ENCODE peak calls at places on chromosomes 5 and 9, in seven cellular contexts. One of them, this sample, is unnamed.

GRCh38 chr5:175889910-175890684 is 18.7 kb downstream of the CPLX2 start:
- DNase-seq in WERI-Rb-1: no peak
- DNase-seq in HFF-Myc: no peak
- DNase-seq in cardiac muscle cell: peak
- DNase-seq in colonic mucosa: no peak
- DNase-seq in CD8-positive, alpha-beta T cell: no peak
- DNase-seq in AG10803: no peak
- DNase-seq in this sample: no peak

GRCh38 chr5:14946813-14947640 is 75.4 kb upstream of the ANKH start:
- DNase-seq in cardiac muscle cell: peak
- DNase-seq in HFF-Myc: no peak
- DNase-seq in CD8-positive, alpha-beta T cell: no peak
- DNase-seq in WERI-Rb-1: no peak
- DNase-seq in colonic mucosa: peak
- DNase-seq in AG10803: peak
- DNase-seq in this sample: peak

GRCh38 chr9:107489687-107490605 is at the start of gene KLF4:
- DNase-seq in CD8-positive, alpha-beta T cell: no peak
- DNase-seq in WERI-Rb-1: peak
- DNase-seq in HFF-Myc: peak
- DNase-seq in colonic mucosa: peak
- DNase-seq in cardiac muscle cell: peak
- DNase-seq in AG10803: peak
- DNase-seq in this sample: peak

GRCh38 chr9:16266648-16267276 is 603.7 kb downstream of the BNC2 start:
- DNase-seq in CD8-positive, alpha-beta T cell: no peak
- DNase-seq in HFF-Myc: no peak
- DNase-seq in WERI-Rb-1: no peak
- DNase-seq in AG10803: no peak
- DNase-seq in colonic mucosa: peak
- DNase-seq in cardiac muscle cell: no peak
- DNase-seq in this sample: no peak

GRCh38 chr9:4774209-4774608 is 18.5 kb upstream of the RCL1 start:
- DNase-seq in WERI-Rb-1: no peak
- DNase-seq in HFF-Myc: no peak
- DNase-seq in AG10803: peak
- DNase-seq in CD8-positive, alpha-beta T cell: no peak
- DNase-seq in colonic mucosa: no peak
- DNase-seq in cardiac muscle cell: no peak
- DNase-seq in this sample: no peak

GRCh38 chr9:1173211-1173610 is 123.1 kb downstream of the DMRT2 start:
- DNase-seq in HFF-Myc: peak
- DNase-seq in AG10803: peak
- DNase-seq in CD8-positive, alpha-beta T cell: no peak
- DNase-seq in WERI-Rb-1: no peak
- DNase-seq in colonic mucosa: peak
- DNase-seq in cardiac muscle cell: no peak
- DNase-seq in this sample: no peak

GRCh38 chr5:150066901-150067396 is 19.4 kb downstream of the CSF1R start:
- DNase-seq in HFF-Myc: no peak
- DNase-seq in cardiac muscle cell: no peak
- DNase-seq in WERI-Rb-1: no peak
- DNase-seq in colonic mucosa: no peak
- DNase-seq in CD8-positive, alpha-beta T cell: no peak
- DNase-seq in AG10803: peak
- DNase-seq in this sample: no peak

GRCh38 chr9:125700791-125701190 is 6.2 kb downstream of the MAPKAP1 start:
- DNase-seq in HFF-Myc: no peak
- DNase-seq in colonic mucosa: no peak
- DNase-seq in cardiac muscle cell: no peak
- DNase-seq in CD8-positive, alpha-beta T cell: no peak
- DNase-seq in WERI-Rb-1: no peak
- DNase-seq in AG10803: peak
- DNase-seq in this sample: no peak

GRCh38 chr9:2704504-2704903 is 12.8 kb upstream of the KCNV2 start:
- DNase-seq in CD8-positive, alpha-beta T cell: no peak
- DNase-seq in colonic mucosa: no peak
- DNase-seq in HFF-Myc: no peak
- DNase-seq in WERI-Rb-1: no peak
- DNase-seq in cardiac muscle cell: no peak
- DNase-seq in AG10803: peak
- DNase-seq in this sample: no peak

GRCh38 chr5:51377151-51378060 is 5.8 kb upstream of the ISL1 start:
- DNase-seq in colonic mucosa: no peak
- DNase-seq in cardiac muscle cell: peak
- DNase-seq in WERI-Rb-1: no peak
- DNase-seq in AG10803: no peak
- DNase-seq in HFF-Myc: no peak
- DNase-seq in CD8-positive, alpha-beta T cell: no peak
- DNase-seq in this sample: no peak
- H3K4me3 ChIP-seq in colonic mucosa: no peak
- H3K4me3 ChIP-seq in cardiac muscle cell: peak
- H3K4me3 ChIP-seq in WERI-Rb-1: no peak
- H3K4me3 ChIP-seq in AG10803: no peak
- H3K4me3 ChIP-seq in HFF-Myc: no peak
- H3K4me3 ChIP-seq in CD8-positive, alpha-beta T cell: no peak
- H3K4me3 ChIP-seq in this sample: no peak

GRCh38 chr5:113397046-113397445 is 37.7 kb downstream of the TSSK1B start:
- DNase-seq in HFF-Myc: no peak
- DNase-seq in AG10803: no peak
- DNase-seq in cardiac muscle cell: no peak
- DNase-seq in colonic mucosa: no peak
- DNase-seq in CD8-positive, alpha-beta T cell: no peak
- DNase-seq in WERI-Rb-1: no peak
- DNase-seq in this sample: no peak
- H3K4me3 ChIP-seq in HFF-Myc: no peak
- H3K4me3 ChIP-seq in AG10803: no peak
- H3K4me3 ChIP-seq in cardiac muscle cell: no peak
- H3K4me3 ChIP-seq in colonic mucosa: no peak
- H3K4me3 ChIP-seq in CD8-positive, alpha-beta T cell: no peak
- H3K4me3 ChIP-seq in WERI-Rb-1: no peak
- H3K4me3 ChIP-seq in this sample: no peak

GRCh38 chr9:113625456-113625855 is 161.9 kb downstream of the RGS3 start:
- DNase-seq in CD8-positive, alpha-beta T cell: no peak
- DNase-seq in AG10803: no peak
- DNase-seq in HFF-Myc: no peak
- DNase-seq in cardiac muscle cell: no peak
- DNase-seq in colonic mucosa: no peak
- DNase-seq in WERI-Rb-1: no peak
- DNase-seq in this sample: no peak
- H3K4me3 ChIP-seq in CD8-positive, alpha-beta T cell: no peak
- H3K4me3 ChIP-seq in AG10803: no peak
- H3K4me3 ChIP-seq in HFF-Myc: no peak
- H3K4me3 ChIP-seq in cardiac muscle cell: no peak
- H3K4me3 ChIP-seq in colonic mucosa: no peak
- H3K4me3 ChIP-seq in WERI-Rb-1: no peak
- H3K4me3 ChIP-seq in this sample: no peak

GRCh38 chr5:127231118-127231517 is 59.5 kb upstream of the MEGF10 start:
- DNase-seq in HFF-Myc: no peak
- DNase-seq in AG10803: no peak
- DNase-seq in WERI-Rb-1: no peak
- DNase-seq in cardiac muscle cell: no peak
- DNase-seq in CD8-positive, alpha-beta T cell: no peak
- DNase-seq in colonic mucosa: no peak
- DNase-seq in this sample: no peak

GRCh38 chr5:127233590-127233989 is 57.0 kb upstream of the MEGF10 start:
- DNase-seq in AG10803: no peak
- DNase-seq in CD8-positive, alpha-beta T cell: no peak
- DNase-seq in cardiac muscle cell: no peak
- DNase-seq in HFF-Myc: no peak
- DNase-seq in WERI-Rb-1: no peak
- DNase-seq in colonic mucosa: no peak
- DNase-seq in this sample: no peak

GRCh38 chr5:127235136-127235535 is 55.5 kb upstream of the MEGF10 start:
- DNase-seq in AG10803: no peak
- DNase-seq in HFF-Myc: no peak
- DNase-seq in WERI-Rb-1: no peak
- DNase-seq in colonic mucosa: no peak
- DNase-seq in cardiac muscle cell: no peak
- DNase-seq in CD8-positive, alpha-beta T cell: no peak
- DNase-seq in this sample: no peak

GRCh38 chr5:127236254-127236653 is 54.3 kb upstream of the MEGF10 start:
- DNase-seq in HFF-Myc: no peak
- DNase-seq in cardiac muscle cell: no peak
- DNase-seq in AG10803: no peak
- DNase-seq in WERI-Rb-1: no peak
- DNase-seq in colonic mucosa: no peak
- DNase-seq in CD8-positive, alpha-beta T cell: no peak
- DNase-seq in this sample: no peak
- H3K4me3 ChIP-seq in HFF-Myc: no peak
- H3K4me3 ChIP-seq in cardiac muscle cell: no peak
- H3K4me3 ChIP-seq in AG10803: no peak
- H3K4me3 ChIP-seq in WERI-Rb-1: no peak
- H3K4me3 ChIP-seq in colonic mucosa: no peak
- H3K4me3 ChIP-seq in CD8-positive, alpha-beta T cell: no peak
- H3K4me3 ChIP-seq in this sample: no peak

DNA sequence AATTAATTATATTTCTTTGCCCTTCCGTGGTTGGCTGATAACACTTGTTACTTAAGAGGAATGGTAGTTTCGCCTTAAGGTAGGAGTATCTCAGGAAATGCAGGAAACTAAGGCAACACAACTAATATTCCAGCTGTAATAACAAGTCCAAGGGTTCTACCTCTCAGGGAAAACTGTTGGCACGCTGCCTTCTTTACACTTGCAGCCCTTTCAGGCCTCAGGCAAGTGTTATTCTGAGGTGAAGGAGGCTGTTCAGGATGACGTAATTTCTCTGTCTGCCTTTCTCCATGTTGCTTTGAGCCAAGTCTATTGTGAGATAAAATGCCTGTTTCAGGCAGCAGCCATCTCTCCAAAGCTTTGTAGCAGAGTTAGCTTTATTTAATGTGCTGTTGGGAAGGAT is 38.0 kb downstream of the VCAN start:
- DNase-seq in CD8-positive, alpha-beta T cell: no peak
- DNase-seq in HFF-Myc: peak
- DNase-seq in colonic mucosa: no peak
- DNase-seq in cardiac muscle cell: peak
- DNase-seq in WERI-Rb-1: no peak
- DNase-seq in AG10803: peak
- DNase-seq in this sample: no peak
- H3K4me3 ChIP-seq in CD8-positive, alpha-beta T cell: no peak
- H3K4me3 ChIP-seq in HFF-Myc: no peak
- H3K4me3 ChIP-seq in colonic mucosa: no peak
- H3K4me3 ChIP-seq in cardiac muscle cell: no peak
- H3K4me3 ChIP-seq in WERI-Rb-1: no peak
- H3K4me3 ChIP-seq in AG10803: no peak
- H3K4me3 ChIP-seq in this sample: no peak

This sample was measured in Jurkat, Clone E6-1.